ENCODE peak calls at places on chromosomes 11 and 22, in four cellular contexts. S is A549, O is HepG2, Q is Panc1. L is an unnamed sample.

GRCh38 chr11:36249271-36249670 is 40.0 kb downstream of the COMMD9 start:
- DNase-seq in O (no peak), S (no peak), Q (no peak), L (no peak)

GRCh38 chr11:11538277-11538960 is 83.4 kb downstream of the GALNT18 start:
- DNase-seq in Q (no peak), S (no peak), O (no peak), L (no peak)

GRCh38 chr11:112477929-112478317 is 217.3 kb upstream of the PLET1 start:
- DNase-seq in Q (no peak), O (no peak), S (no peak), L (no peak)

GRCh38 chr11:68040121-68040956 is 1.5 kb downstream of the TCIRG1 start:
- DNase-seq in O (peak; percentile 79), Q (no peak), S (peak; percentile 51), L (peak; percentile 80)

GRCh38 chr11:9747816-9748215 is 83.9 kb downstream of the SWAP70 start:
- DNase-seq in O (no peak), S (no peak), Q (no peak), L (no peak)

GRCh38 chr11:13776134-13776815 is 107.8 kb downstream of the FAR1 start:
- DNase-seq in O (no peak), Q (no peak), S (no peak), L (no peak)

GRCh38 chr11:26474401-26474800 is 97.7 kb downstream of the MUC15 start:
- DNase-seq in S (no peak), Q (no peak), O (no peak), L (no peak)

GRCh38 chr11:72012897-72013721 is 14.4 kb downstream of the IL18BP start:
- DNase-seq in O (no peak), Q (no peak), S (no peak), L (no peak)

GRCh38 chr22:28030442-28030841 is 111.4 kb upstream of the PITPNB start:
- DNase-seq in O (no peak), Q (no peak), S (no peak), L (no peak)

GRCh38 chr11:76235233-76236091 is 29.2 kb upstream of the WNT11 start:
- DNase-seq in O (peak; percentile 86), S (peak; percentile 98), Q (peak; percentile 94), L (peak; percentile 84)

GRCh38 chr11:47441421-47441820 is 7.5 kb downstream of the RAPSN start:
- DNase-seq in Q (no peak), O (no peak), S (no peak), L (no peak)

GRCh38 chr11:124943242-124943641 is 7.4 kb upstream of the HEPACAM start:
- DNase-seq in Q (no peak), S (no peak), O (peak; percentile 39), L (no peak)

GRCh38 chr11:17351510-17352176 is at the start of gene NCR3LG1:
- DNase-seq in O (peak; percentile 46), S (peak; percentile 38), Q (peak; percentile 36), L (peak; percentile 84)

GRCh38 chr11:75802913-75803820 is 11.8 kb upstream of the UVRAG start:
- DNase-seq in S (peak; percentile 82), Q (peak; percentile 76), O (peak; percentile 63), L (peak; percentile 70)

GRCh38 chr22:23032681-23033080 is 37.6 kb upstream of the GNAZ start:
- DNase-seq in S (no peak), O (no peak), Q (no peak), L (no peak)

GRCh38 chr11:117903505-117904382 is 25.5 kb downstream of the TMPRSS13 start:
- DNase-seq in O (no peak), Q (no peak), S (no peak), L (no peak)

GRCh38 chr11:125404811-125405481 is 91.1 kb downstream of the FEZ1 start:
- DNase-seq in Q (peak; percentile 46), O (peak; percentile 11), S (peak; percentile 43), L (peak; percentile 15)

GRCh38 chr22:50523806-50524663 is 1.4 kb downstream of the SCO2 start:
- DNase-seq in Q (no peak), O (no peak), S (no peak), L (no peak)

GRCh38 chr11:73866095-73866579 is 10.5 kb downstream of the COA4 start:
- DNase-seq in O (no peak), Q (no peak), S (no peak), L (no peak)

GRCh38 chr22:49549851-49550430 is 277.7 kb downstream of the BRD1 start:
- DNase-seq in O (no peak), S (no peak), Q (no peak), L (no peak)

GRCh38 chr11:65431452-65432132 is 9.0 kb downstream of the NEAT1 start:
- DNase-seq in O (no peak), S (no peak), Q (no peak), L (no peak)

GRCh38 chr11:18578975-18579598 is 9.4 kb downstream of the UEVLD start:
- DNase-seq in O (peak; percentile 93), S (peak; percentile 43), Q (no peak), L (no peak)

GRCh38 chr11:44011797-44012196 is 36.0 kb upstream of the ACCSL start:
- DNase-seq in Q (no peak), O (no peak), S (no peak), L (no peak)

GRCh38 chr11:44778200-44779100 is 51.7 kb downstream of the TSPAN18 start:
- DNase-seq in O (no peak), S (no peak), Q (no peak), L (no peak)

GRCh38 chr11:131595812-131596211 is 225.4 kb downstream of the NTM start:
- DNase-seq in O (no peak), Q (no peak), S (no peak), L (no peak)

GRCh38 chr11:88167853-88168252 is 7.4 kb downstream of the RAB38 start:
- DNase-seq in O (no peak), S (no peak), Q (no peak), L (no peak)

GRCh38 chr11:65558002-65558784 is at the start of gene LTBP3:
- DNase-seq in O (peak; percentile 68), S (peak; percentile 59), Q (no peak), L (peak; percentile 44)

GRCh38 chr11:19853901-19854300 is 141.3 kb downstream of the NAV2 start:
- DNase-seq in S (no peak), O (no peak), Q (no peak), L (no peak)

GRCh38 chr11:48045536-48045935 is 65.2 kb downstream of the PTPRJ start:
- DNase-seq in S (no peak), Q (no peak), O (no peak), L (no peak)

GRCh38 chr11:37006563-37006962 is 408.5 kb upstream of the RAG2 start:
- DNase-seq in Q (no peak), S (no peak), O (no peak), L (no peak)

GRCh38 chr22:37266581-37267127 is 15.7 kb upstream of the CYTH4 start:
- DNase-seq in Q (no peak), S (no peak), O (no peak), L (no peak)

GRCh38 chr11:6170226-6170625 is at the start of gene OR52B2:
- DNase-seq in O (no peak), Q (no peak), S (no peak), L (no peak)

GRCh38 chr22:38429460-38430128 is 25.4 kb downstream of the KCNJ4 start:
- DNase-seq in O (no peak), S (no peak), Q (no peak), L (no peak)

GRCh38 chr11:120134106-120134930 is 3.6 kb downstream of the TRIM29 start:
- DNase-seq in O (no peak), S (no peak), Q (no peak), L (no peak)

GRCh38 chr11:62077136-62077535 is 46.7 kb upstream of the INCENP start:
- DNase-seq in O (no peak), S (no peak), Q (no peak), L (no peak)

GRCh38 chr11:125874556-125875124 is 12.8 kb upstream of the HYLS1 start:
- DNase-seq in O (peak; percentile 69), S (peak; percentile 25), Q (peak; percentile 51), L (peak; percentile 71)

GRCh38 chr22:50613291-50613981 is 12.8 kb downstream of the MAPK8IP2 start:
- DNase-seq in Q (no peak), O (peak; percentile 71), S (no peak), L (no peak)

DNA sequence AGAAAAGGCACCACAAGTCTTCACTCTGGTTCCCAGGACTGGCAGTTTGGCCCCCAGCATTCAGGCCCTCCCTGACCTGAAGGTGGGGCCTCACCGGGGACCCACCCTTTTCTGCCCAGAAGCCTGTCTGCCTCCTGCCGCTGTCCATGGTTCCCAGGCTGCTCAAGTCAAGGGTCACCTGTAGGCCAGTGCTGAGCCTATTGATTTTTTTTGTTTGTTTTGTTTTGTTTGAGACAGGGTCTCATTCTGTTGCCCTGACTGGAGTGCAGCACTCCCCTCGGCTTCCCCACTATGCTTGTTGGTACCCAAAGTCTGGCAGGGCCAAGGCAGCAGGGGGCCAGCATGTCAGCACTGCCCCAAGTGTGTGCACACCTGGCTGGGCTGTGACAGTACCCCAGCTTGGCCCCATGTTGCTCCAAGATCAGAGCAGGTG is 11.0 kb upstream of the MED17 start:
- DNase-seq in O (peak; percentile 69), S (no peak), Q (no peak), L (no peak)
- TF ChIP-seq REST in O (peak; percentile 99), S (peak; percentile 63), Q (peak; percentile 75), L (peak; percentile 87)

DNA sequence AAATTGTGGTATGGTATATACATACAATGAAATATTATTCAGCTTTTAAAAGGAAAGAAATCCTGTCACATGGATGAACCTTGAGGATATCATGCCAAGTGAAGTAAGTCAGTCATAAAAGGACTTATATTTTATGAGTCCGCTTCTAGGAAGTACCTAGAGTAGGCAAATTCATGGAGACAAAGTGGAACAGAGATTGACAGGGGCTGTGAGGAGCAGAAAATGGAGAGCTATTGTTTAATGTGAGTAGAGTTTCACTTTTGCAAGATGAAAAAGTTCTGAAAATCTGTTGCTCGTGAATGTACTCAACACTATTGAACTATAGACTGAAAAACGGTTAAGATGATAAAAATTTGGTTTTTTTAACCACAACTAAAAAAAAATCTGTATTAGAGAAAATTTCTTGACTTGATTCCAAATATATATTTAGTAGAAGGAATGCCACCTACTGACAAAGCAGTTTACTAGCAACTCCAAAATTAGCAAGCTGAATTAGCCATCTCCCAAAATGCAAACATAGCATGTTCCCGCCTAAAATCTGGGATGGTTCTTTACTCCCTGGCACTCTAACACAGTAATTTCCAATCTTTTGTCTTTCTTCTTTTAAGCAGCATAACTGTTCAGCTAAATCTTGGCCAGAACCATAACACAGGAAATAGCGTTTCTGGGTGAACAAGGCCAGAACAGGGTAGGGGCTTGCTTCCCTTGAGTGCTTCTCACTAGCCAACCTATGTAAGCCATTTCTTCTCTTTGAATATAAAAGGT is 1.5 kb downstream of the UFD1 start:
- DNase-seq in S (no peak), O (peak; percentile 7), Q (no peak), L (no peak)
- TF ChIP-seq CTCF in S (peak; percentile 14), O (peak; percentile 30), Q (no peak), L (no peak)

GRCh38 chr11:32172771-32173170 is 81.9 kb downstream of the RCN1 start:
- DNase-seq in Q (no peak), S (no peak), O (no peak), L (no peak)
- H3K4me3 ChIP-seq in Q (no peak overlapping the region), S (no peak overlapping the region), O (no peak overlapping the region), L (no peak overlapping the region)

DNA sequence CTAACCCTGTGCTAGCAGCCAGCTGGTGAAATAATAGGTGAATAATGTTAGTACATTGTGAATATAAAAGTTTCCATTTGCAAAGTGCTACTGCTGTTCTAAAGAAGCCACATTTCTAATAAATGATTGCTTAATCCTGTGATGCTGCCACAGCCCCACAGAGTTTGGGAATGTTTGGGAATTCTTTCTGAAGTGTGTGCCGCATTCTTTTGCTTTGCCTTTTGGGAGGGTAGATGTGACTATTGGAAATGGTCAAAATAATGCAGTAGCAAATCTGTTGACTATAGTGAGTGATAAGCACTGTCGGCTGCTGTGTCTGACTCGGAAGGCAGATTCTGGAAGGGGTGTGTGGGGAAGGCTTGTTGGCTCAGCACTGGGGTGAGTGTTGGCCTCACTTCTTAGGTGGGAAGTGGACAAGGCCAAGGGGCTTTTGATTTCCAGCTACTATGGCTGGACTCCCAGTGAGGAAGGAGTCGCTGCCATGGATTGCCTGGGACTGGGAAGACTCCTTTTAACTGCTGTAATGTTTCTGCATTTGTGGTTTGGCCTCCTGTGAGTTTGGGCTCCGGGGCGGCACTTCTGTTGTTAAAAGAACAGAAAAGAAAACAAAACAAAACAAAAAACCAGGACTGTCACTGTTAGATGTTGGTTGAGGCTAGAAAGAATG is 20.0 kb downstream of the ZBTB16 start:
- DNase-seq in Q (no peak), S (no peak), O (no peak), L (no peak)
- TF ChIP-seq REST in Q (no peak), S (no peak), O (no peak), L (no peak)

L was measured in HL-60.